ENCODE peak calls at places on chromosomes 5 and 9, in five cellular contexts. One of them, this sample, is unnamed. For H3K4me1, the result is how much of the 10 kb centered on the place peaks cover.

GRCh38 chr9:120935383-120935857 is 8.8 kb upstream of the TRAF1 start:
- DNase-seq in upper lobe of left lung: no peak
- DNase-seq in aorta: peak
- DNase-seq in body of pancreas: peak
- DNase-seq in sigmoid colon: peak
- DNase-seq in this sample: peak

GRCh38 chr5:146726020-146726419 is 152.5 kb downstream of the PPP2R2B start:
- DNase-seq in sigmoid colon: no peak
- DNase-seq in body of pancreas: no peak
- DNase-seq in upper lobe of left lung: no peak
- DNase-seq in aorta: no peak
- DNase-seq in this sample: no peak

GRCh38 chr9:114493521-114494184 is 11.6 kb downstream of the WHRN start:
- DNase-seq in upper lobe of left lung: no peak
- DNase-seq in body of pancreas: no peak
- DNase-seq in aorta: no peak
- DNase-seq in sigmoid colon: no peak
- DNase-seq in this sample: no peak

GRCh38 chr9:79254900-79255651 is 316.7 kb upstream of the TLE4 start:
- DNase-seq in body of pancreas: no peak
- DNase-seq in upper lobe of left lung: no peak
- DNase-seq in sigmoid colon: no peak
- DNase-seq in aorta: no peak
- DNase-seq in this sample: no peak

GRCh38 chr5:178661836-178662540 is 35.1 kb upstream of the CLK4 start:
- DNase-seq in aorta: no peak
- DNase-seq in upper lobe of left lung: no peak
- DNase-seq in body of pancreas: no peak
- DNase-seq in sigmoid colon: no peak
- DNase-seq in this sample: no peak

GRCh38 chr9:31153250-31153840 is 1231.1 kb upstream of the ACO1 start:
- DNase-seq in body of pancreas: no peak
- DNase-seq in sigmoid colon: no peak
- DNase-seq in aorta: no peak
- DNase-seq in upper lobe of left lung: no peak
- DNase-seq in this sample: no peak

GRCh38 chr9:130283514-130284248 is 18.1 kb downstream of the HMCN2 start:
- DNase-seq in body of pancreas: no peak
- DNase-seq in sigmoid colon: peak
- DNase-seq in aorta: no peak
- DNase-seq in upper lobe of left lung: no peak
- DNase-seq in this sample: no peak

GRCh38 chr9:131598121-131598520 is 52.8 kb downstream of the PRRT1B start:
- DNase-seq in sigmoid colon: peak
- DNase-seq in body of pancreas: no peak
- DNase-seq in upper lobe of left lung: peak
- DNase-seq in aorta: no peak
- DNase-seq in this sample: peak

GRCh38 chr9:136187683-136188586 is 17.0 kb downstream of the LHX3 start:
- DNase-seq in aorta: no peak
- DNase-seq in upper lobe of left lung: no peak
- DNase-seq in body of pancreas: no peak
- DNase-seq in sigmoid colon: no peak
- DNase-seq in this sample: peak

GRCh38 chr5:90169078-90169477 is 240.5 kb downstream of the CETN3 start:
- DNase-seq in upper lobe of left lung: no peak
- DNase-seq in aorta: no peak
- DNase-seq in body of pancreas: no peak
- DNase-seq in sigmoid colon: no peak
- DNase-seq in this sample: peak

GRCh38 chr5:78050888-78051287 is 243.6 kb downstream of the AP3B1 start:
- DNase-seq in upper lobe of left lung: no peak
- DNase-seq in sigmoid colon: no peak
- DNase-seq in body of pancreas: no peak
- DNase-seq in aorta: no peak
- DNase-seq in this sample: no peak

GRCh38 chr5:4422247-4422646 is 717.9 kb upstream of the ADAMTS16 start:
- DNase-seq in aorta: no peak
- DNase-seq in body of pancreas: no peak
- DNase-seq in upper lobe of left lung: no peak
- DNase-seq in sigmoid colon: no peak
- DNase-seq in this sample: no peak

GRCh38 chr9:114082017-114082735 is 4.1 kb upstream of the AMBP start:
- DNase-seq in upper lobe of left lung: no peak
- DNase-seq in sigmoid colon: peak
- DNase-seq in aorta: peak
- DNase-seq in body of pancreas: peak
- DNase-seq in this sample: peak

GRCh38 chr5:60185230-60186104 is 291.9 kb upstream of the PDE4D start:
- DNase-seq in upper lobe of left lung: no peak
- DNase-seq in sigmoid colon: no peak
- DNase-seq in aorta: no peak
- DNase-seq in body of pancreas: no peak
- DNase-seq in this sample: no peak

GRCh38 chr5:139796061-139796806 is 626 bp downstream of the PSD2 start:
- DNase-seq in aorta: no peak
- DNase-seq in sigmoid colon: no peak
- DNase-seq in body of pancreas: no peak
- DNase-seq in upper lobe of left lung: peak
- DNase-seq in this sample: peak

GRCh38 chr5:159442210-159442850 is 112.0 kb upstream of the IL12B start:
- DNase-seq in body of pancreas: no peak
- DNase-seq in upper lobe of left lung: no peak
- DNase-seq in aorta: no peak
- DNase-seq in sigmoid colon: peak
- DNase-seq in this sample: peak

GRCh38 chr5:72525816-72526215 is 18.6 kb upstream of the ZNF366 start:
- DNase-seq in aorta: no peak
- DNase-seq in sigmoid colon: no peak
- DNase-seq in upper lobe of left lung: no peak
- DNase-seq in body of pancreas: no peak
- DNase-seq in this sample: no peak

GRCh38 chr5:9361835-9362234 is 184.0 kb downstream of the SEMA5A start:
- DNase-seq in sigmoid colon: no peak
- DNase-seq in aorta: no peak
- DNase-seq in body of pancreas: peak
- DNase-seq in upper lobe of left lung: no peak
- DNase-seq in this sample: peak

GRCh38 chr9:79390077-79390673 is 181.6 kb upstream of the TLE4 start:
- DNase-seq in sigmoid colon: no peak
- DNase-seq in body of pancreas: no peak
- DNase-seq in upper lobe of left lung: no peak
- DNase-seq in aorta: no peak
- DNase-seq in this sample: no peak

GRCh38 chr9:93111371-93112115 is 15.5 kb downstream of the CARD19 start:
- DNase-seq in sigmoid colon: peak
- DNase-seq in body of pancreas: no peak
- DNase-seq in upper lobe of left lung: peak
- DNase-seq in aorta: peak
- DNase-seq in this sample: peak

GRCh38 chr5:95861858-95862561 is 39.5 kb upstream of the GLRX start:
- DNase-seq in sigmoid colon: no peak
- DNase-seq in body of pancreas: no peak
- DNase-seq in upper lobe of left lung: no peak
- DNase-seq in aorta: no peak
- DNase-seq in this sample: no peak

GRCh38 chr5:95863383-95863757 is 40.8 kb upstream of the GLRX start:
- DNase-seq in aorta: no peak
- DNase-seq in body of pancreas: no peak
- DNase-seq in upper lobe of left lung: no peak
- DNase-seq in sigmoid colon: peak
- DNase-seq in this sample: no peak

GRCh38 chr5:95859327-95860060 is 37.0 kb upstream of the GLRX start:
- DNase-seq in upper lobe of left lung: no peak
- DNase-seq in aorta: no peak
- DNase-seq in body of pancreas: no peak
- DNase-seq in sigmoid colon: no peak
- DNase-seq in this sample: no peak

GRCh38 chr5:95862636-95863382 is 40.3 kb upstream of the GLRX start:
- DNase-seq in upper lobe of left lung: no peak
- DNase-seq in aorta: no peak
- DNase-seq in sigmoid colon: no peak
- DNase-seq in body of pancreas: no peak
- DNase-seq in this sample: no peak

DNA sequence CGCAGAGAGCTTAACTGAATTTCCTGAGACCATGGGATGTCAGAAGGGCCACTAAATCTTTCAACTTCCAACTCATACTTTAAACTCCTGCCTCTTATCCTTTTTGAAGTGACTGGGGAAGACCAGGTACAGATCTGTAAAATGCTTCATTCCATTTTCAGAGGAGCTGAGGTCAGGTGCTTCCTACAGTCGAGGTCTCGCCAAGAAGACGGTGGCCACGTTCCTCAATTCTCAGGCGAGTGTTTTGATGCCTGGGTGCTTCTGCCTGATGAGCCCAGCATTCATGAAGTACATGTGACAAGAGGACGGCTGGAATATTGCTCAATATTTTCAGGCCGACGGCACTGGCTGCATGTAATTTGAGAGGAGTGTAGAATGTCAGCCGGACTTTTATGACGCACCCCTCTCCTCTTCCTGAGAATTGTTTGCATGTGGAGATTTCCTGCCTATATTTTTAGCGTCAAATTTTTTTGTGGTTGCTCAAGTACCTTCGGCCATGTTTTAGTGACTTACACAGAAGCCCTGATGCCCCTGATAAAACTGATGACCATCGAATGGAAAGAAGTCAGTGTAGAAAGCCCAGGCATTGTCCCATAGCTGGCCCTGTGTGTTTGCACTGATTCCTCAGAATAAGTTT is 38.8 kb upstream of the GLRX start:
- DNase-seq in aorta: no peak
- DNase-seq in sigmoid colon: peak
- DNase-seq in body of pancreas: peak
- DNase-seq in upper lobe of left lung: no peak
- DNase-seq in this sample: peak
- H3K4me1 ChIP-seq in aorta: under half
- H3K4me1 ChIP-seq in sigmoid colon: under half
- H3K4me1 ChIP-seq in body of pancreas: half or more
- H3K4me1 ChIP-seq in upper lobe of left lung: half or more
- H3K4me1 ChIP-seq in this sample: under half

GRCh38 chr9:32348289-32348688 is 36.2 kb upstream of the ACO1 start:
- DNase-seq in upper lobe of left lung: no peak
- DNase-seq in aorta: no peak
- DNase-seq in body of pancreas: no peak
- DNase-seq in sigmoid colon: no peak
- DNase-seq in this sample: no peak

GRCh38 chr9:32345243-32345642 is 39.2 kb upstream of the ACO1 start:
- DNase-seq in body of pancreas: no peak
- DNase-seq in upper lobe of left lung: no peak
- DNase-seq in aorta: no peak
- DNase-seq in sigmoid colon: no peak
- DNase-seq in this sample: no peak

GRCh38 chr9:32340401-32340800 is 44.0 kb upstream of the ACO1 start:
- DNase-seq in upper lobe of left lung: no peak
- DNase-seq in aorta: no peak
- DNase-seq in sigmoid colon: no peak
- DNase-seq in body of pancreas: no peak
- DNase-seq in this sample: no peak

GRCh38 chr9:32339424-32339823 is 45.0 kb upstream of the ACO1 start:
- DNase-seq in body of pancreas: no peak
- DNase-seq in sigmoid colon: no peak
- DNase-seq in upper lobe of left lung: no peak
- DNase-seq in aorta: no peak
- DNase-seq in this sample: no peak

DNA sequence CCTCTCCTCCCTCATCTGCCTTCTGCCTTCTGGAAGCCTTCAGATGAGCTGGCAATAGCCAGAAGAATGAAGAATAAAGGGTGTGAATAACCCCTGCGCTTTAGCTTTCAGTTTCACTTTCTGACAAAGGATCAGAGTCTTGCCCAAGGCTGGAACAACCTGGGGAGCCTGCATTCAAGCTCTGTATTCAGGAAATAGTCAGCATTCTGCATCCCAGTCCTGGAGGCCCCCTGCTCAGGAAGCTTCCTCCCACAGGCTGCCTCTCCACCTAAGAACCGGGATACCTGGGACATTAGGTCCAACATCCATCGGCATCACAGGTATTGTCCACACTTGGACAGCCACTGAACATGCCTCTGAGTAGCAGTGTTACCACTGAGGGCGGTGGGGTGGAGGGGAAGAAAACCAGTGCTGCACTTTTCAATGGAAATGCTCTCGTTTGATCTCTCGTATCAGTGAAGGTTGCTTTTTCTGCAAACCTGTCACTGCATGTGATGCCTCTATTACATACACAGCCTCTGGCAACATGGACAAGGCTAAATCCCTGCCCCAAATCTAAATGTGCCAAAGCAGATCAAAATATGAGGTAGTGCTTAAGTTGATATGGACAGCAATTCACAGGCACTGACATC is 39.8 kb upstream of the ACO1 start:
- DNase-seq in body of pancreas: no peak
- DNase-seq in aorta: no peak
- DNase-seq in upper lobe of left lung: no peak
- DNase-seq in sigmoid colon: no peak
- DNase-seq in this sample: no peak
- H3K4me3 ChIP-seq in body of pancreas: no peak
- H3K4me3 ChIP-seq in aorta: no peak
- H3K4me3 ChIP-seq in upper lobe of left lung: no peak
- H3K4me3 ChIP-seq in sigmoid colon: no peak
- H3K4me3 ChIP-seq in this sample: no peak

DNA sequence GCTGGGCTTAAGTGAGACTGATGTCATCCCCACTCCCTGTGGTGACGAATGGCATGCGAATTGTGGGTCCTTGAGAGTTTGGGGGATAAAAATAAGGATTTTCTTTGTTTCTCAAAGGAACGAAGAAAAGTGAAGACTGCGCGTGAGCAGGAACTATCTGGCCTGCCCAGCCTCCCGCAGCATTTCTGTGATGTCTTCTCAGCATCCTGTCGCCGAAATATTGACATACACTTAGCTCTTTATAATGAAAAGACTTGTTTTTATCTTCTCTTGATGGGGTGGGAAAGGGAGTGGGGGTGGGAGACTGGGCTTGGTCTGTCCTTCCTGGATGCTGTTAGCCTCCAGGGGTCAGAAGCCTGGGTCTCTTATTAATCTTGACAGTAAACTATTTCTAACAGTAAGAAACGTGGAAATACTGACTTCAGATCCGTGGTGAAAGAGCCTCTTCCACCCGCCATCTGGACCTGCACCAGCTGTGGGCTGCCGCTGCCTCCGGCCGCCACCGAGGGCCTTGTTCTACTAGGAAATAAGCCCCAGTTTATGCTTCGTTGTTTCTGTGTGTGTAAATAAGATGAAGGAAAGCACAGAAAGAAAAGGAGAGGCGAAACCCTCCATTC is 239.6 kb downstream of the FANCC start:
- DNase-seq in upper lobe of left lung: peak
- DNase-seq in sigmoid colon: peak
- DNase-seq in body of pancreas: no peak
- DNase-seq in aorta: peak
- DNase-seq in this sample: peak
- H3K4me1 ChIP-seq in upper lobe of left lung: under half
- H3K4me1 ChIP-seq in sigmoid colon: half or more
- H3K4me1 ChIP-seq in body of pancreas: half or more
- H3K4me1 ChIP-seq in aorta: under half
- H3K4me1 ChIP-seq in this sample: under half

GRCh38 chr9:91474656-91475055 is 51.0 kb upstream of the NFIL3 start:
- DNase-seq in aorta: no peak
- DNase-seq in upper lobe of left lung: no peak
- DNase-seq in body of pancreas: no peak
- DNase-seq in sigmoid colon: no peak
- DNase-seq in this sample: no peak
- H3K4me3 ChIP-seq in aorta: no peak
- H3K4me3 ChIP-seq in upper lobe of left lung: no peak
- H3K4me3 ChIP-seq in body of pancreas: no peak
- H3K4me3 ChIP-seq in sigmoid colon: no peak
- H3K4me3 ChIP-seq in this sample: no peak

This sample was measured in right cardiac atrium.